ENCODE peak calls at places on chromosomes 12 and 14, in four cellular contexts. One of them, this sample, is unnamed.

GRCh38 chr14:94380225-94381148 is 7.9 kb downstream of the SERPINA1 start:
- DNase-seq in pancreas: no peak
- DNase-seq in left ventricle myocardium inferior: no peak
- DNase-seq in lower lobe of right lung: no peak
- DNase-seq in this sample: no peak

GRCh38 chr12:89427508-89428156 is 75.3 kb upstream of the DUSP6 start:
- DNase-seq in pancreas: no peak
- DNase-seq in left ventricle myocardium inferior: no peak
- DNase-seq in lower lobe of right lung: no peak
- DNase-seq in this sample: no peak

GRCh38 chr12:38956337-38956736 is 50.9 kb upstream of the CPNE8 start:
- DNase-seq in pancreas: no peak
- DNase-seq in left ventricle myocardium inferior: no peak
- DNase-seq in lower lobe of right lung: no peak
- DNase-seq in this sample: no peak

GRCh38 chr12:90677552-90677951 is 277.4 kb downstream of the CCER1 start:
- DNase-seq in pancreas: no peak
- DNase-seq in left ventricle myocardium inferior: no peak
- DNase-seq in lower lobe of right lung: no peak
- DNase-seq in this sample: no peak

GRCh38 chr12:51269174-51270066 is 795 bp downstream of the SMAGP start:
- DNase-seq in pancreas: peak; percentile 74
- DNase-seq in left ventricle myocardium inferior: peak; percentile 27
- DNase-seq in lower lobe of right lung: peak; percentile 81
- DNase-seq in this sample: peak; percentile 49

GRCh38 chr12:22447223-22447622 is 97.1 kb downstream of the C2CD5 start:
- DNase-seq in pancreas: no peak
- DNase-seq in left ventricle myocardium inferior: no peak
- DNase-seq in lower lobe of right lung: no peak
- DNase-seq in this sample: no peak

GRCh38 chr12:50103767-50104321 is at the start of gene GPD1:
- DNase-seq in pancreas: peak; percentile 91
- DNase-seq in left ventricle myocardium inferior: peak; percentile 73
- DNase-seq in lower lobe of right lung: peak; percentile 84
- DNase-seq in this sample: peak; percentile 74

GRCh38 chr14:70893842-70894237 is 13.4 kb upstream of the PCNX1 start:
- DNase-seq in pancreas: no peak
- DNase-seq in left ventricle myocardium inferior: no peak
- DNase-seq in lower lobe of right lung: no peak
- DNase-seq in this sample: no peak

GRCh38 chr14:24816011-24816928 is 182.3 kb upstream of the GZMB start:
- DNase-seq in pancreas: peak; percentile 60
- DNase-seq in left ventricle myocardium inferior: no peak
- DNase-seq in lower lobe of right lung: no peak
- DNase-seq in this sample: no peak

GRCh38 chr14:24857277-24857676 is 192.7 kb downstream of the STXBP6 start:
- DNase-seq in pancreas: no peak
- DNase-seq in left ventricle myocardium inferior: no peak
- DNase-seq in lower lobe of right lung: no peak
- DNase-seq in this sample: no peak

GRCh38 chr12:6193853-6194815 is 6.1 kb upstream of the CD9 start:
- DNase-seq in pancreas: no peak
- DNase-seq in left ventricle myocardium inferior: no peak
- DNase-seq in lower lobe of right lung: peak; percentile 59
- DNase-seq in this sample: no peak

GRCh38 chr14:75430526-75430925 is 2.7 kb downstream of the JDP2 start:
- DNase-seq in pancreas: peak; percentile 53
- DNase-seq in left ventricle myocardium inferior: peak; percentile 38
- DNase-seq in lower lobe of right lung: no peak
- DNase-seq in this sample: peak; percentile 89

GRCh38 chr12:116955382-116956021 is 44.8 kb downstream of the FBXW8 start:
- DNase-seq in pancreas: peak; percentile 55
- DNase-seq in left ventricle myocardium inferior: no peak
- DNase-seq in lower lobe of right lung: peak; percentile 67
- DNase-seq in this sample: no peak

GRCh38 chr12:6507102-6507998 is 13.4 kb downstream of the NCAPD2 start:
- DNase-seq in pancreas: no peak
- DNase-seq in left ventricle myocardium inferior: no peak
- DNase-seq in lower lobe of right lung: no peak
- DNase-seq in this sample: no peak

GRCh38 chr12:105721051-105721825 is 390.7 kb downstream of the C12orf75 start:
- DNase-seq in pancreas: no peak
- DNase-seq in left ventricle myocardium inferior: no peak
- DNase-seq in lower lobe of right lung: no peak
- DNase-seq in this sample: no peak

GRCh38 chr14:32075636-32076277 is 1.3 kb upstream of the ARHGAP5 start:
- DNase-seq in pancreas: peak; percentile 64
- DNase-seq in left ventricle myocardium inferior: peak; percentile 53
- DNase-seq in lower lobe of right lung: peak; percentile 67
- DNase-seq in this sample: no peak

GRCh38 chr12:108582509-108582908 is 15.4 kb downstream of the TMEM119 start:
- DNase-seq in pancreas: no peak
- DNase-seq in left ventricle myocardium inferior: no peak
- DNase-seq in lower lobe of right lung: no peak
- DNase-seq in this sample: no peak
- H3K4me1 ChIP-seq in pancreas: no peaks in the 10 kb centered on the region
- H3K4me1 ChIP-seq in left ventricle myocardium inferior: peaks cover 12% of the 10 kb centered on the region
- H3K4me1 ChIP-seq in lower lobe of right lung: peaks cover 6% of the 10 kb centered on the region
- H3K4me1 ChIP-seq in this sample: no peaks in the 10 kb centered on the region

GRCh38 chr12:102965281-102966155 is 8.0 kb downstream of the ASCL1 start:
- DNase-seq in pancreas: no peak
- DNase-seq in left ventricle myocardium inferior: no peak
- DNase-seq in lower lobe of right lung: no peak
- DNase-seq in this sample: no peak

GRCh38 chr12:102966200-102966941 is 8.9 kb downstream of the ASCL1 start:
- DNase-seq in pancreas: no peak
- DNase-seq in left ventricle myocardium inferior: no peak
- DNase-seq in lower lobe of right lung: no peak
- DNase-seq in this sample: no peak

GRCh38 chr12:102962986-102963385 is 5.5 kb downstream of the ASCL1 start:
- DNase-seq in pancreas: no peak
- DNase-seq in left ventricle myocardium inferior: no peak
- DNase-seq in lower lobe of right lung: no peak
- DNase-seq in this sample: no peak

GRCh38 chr12:102963796-102964195 is 6.3 kb downstream of the ASCL1 start:
- DNase-seq in pancreas: no peak
- DNase-seq in left ventricle myocardium inferior: no peak
- DNase-seq in lower lobe of right lung: no peak
- DNase-seq in this sample: no peak

GRCh38 chr12:102964872-102965271 is 7.4 kb downstream of the ASCL1 start:
- DNase-seq in pancreas: no peak
- DNase-seq in left ventricle myocardium inferior: no peak
- DNase-seq in lower lobe of right lung: peak; percentile 49
- DNase-seq in this sample: no peak
- H3K27me3 ChIP-seq in pancreas: peaks cover 4% of the 10 kb centered on the region
- H3K27me3 ChIP-seq in left ventricle myocardium inferior: peaks cover 99% of the 10 kb centered on the region
- H3K27me3 ChIP-seq in lower lobe of right lung: peaks cover 69% of the 10 kb centered on the region
- H3K27me3 ChIP-seq in this sample: peaks cover 4% of the 10 kb centered on the region

DNA sequence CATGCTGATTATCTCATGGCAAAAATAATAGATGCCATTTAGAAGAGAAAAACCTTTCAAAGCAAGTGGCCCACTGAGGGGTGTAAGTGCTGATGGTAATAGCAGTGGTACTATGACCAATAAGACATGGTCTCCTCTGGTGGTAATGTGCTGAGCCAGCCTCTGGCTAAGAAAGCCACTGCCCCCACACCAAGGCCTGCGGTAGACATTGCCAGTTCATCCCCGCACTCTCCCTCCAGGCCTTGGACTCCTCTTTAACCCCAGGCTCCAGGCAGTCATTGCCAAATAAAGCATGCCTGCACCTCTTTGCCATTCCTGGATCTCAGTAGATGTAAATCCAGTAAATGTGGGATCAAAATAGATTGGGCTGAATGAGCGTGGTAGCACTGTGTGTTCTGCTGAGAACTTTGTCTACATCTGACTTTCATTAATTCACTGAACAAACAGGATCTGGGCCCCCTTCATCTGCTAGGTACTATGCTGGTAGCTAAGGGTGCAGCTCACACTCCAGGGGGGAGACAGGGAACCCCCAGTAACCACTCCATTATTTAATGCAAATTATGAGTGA is 89.4 kb downstream of the BCL11B start:
- DNase-seq in pancreas: no peak
- DNase-seq in left ventricle myocardium inferior: no peak
- DNase-seq in lower lobe of right lung: no peak
- DNase-seq in this sample: no peak
- H3K4me1 ChIP-seq in pancreas: no peaks in the 10 kb centered on the region
- H3K4me1 ChIP-seq in left ventricle myocardium inferior: no peaks in the 10 kb centered on the region
- H3K4me1 ChIP-seq in lower lobe of right lung: peaks cover 5% of the 10 kb centered on the region
- H3K4me1 ChIP-seq in this sample: no peaks in the 10 kb centered on the region

GRCh38 chr14:66174453-66174891 is 311.7 kb upstream of the CCDC196 start:
- DNase-seq in pancreas: no peak
- DNase-seq in left ventricle myocardium inferior: no peak
- DNase-seq in lower lobe of right lung: no peak
- DNase-seq in this sample: peak; percentile 71

DNA sequence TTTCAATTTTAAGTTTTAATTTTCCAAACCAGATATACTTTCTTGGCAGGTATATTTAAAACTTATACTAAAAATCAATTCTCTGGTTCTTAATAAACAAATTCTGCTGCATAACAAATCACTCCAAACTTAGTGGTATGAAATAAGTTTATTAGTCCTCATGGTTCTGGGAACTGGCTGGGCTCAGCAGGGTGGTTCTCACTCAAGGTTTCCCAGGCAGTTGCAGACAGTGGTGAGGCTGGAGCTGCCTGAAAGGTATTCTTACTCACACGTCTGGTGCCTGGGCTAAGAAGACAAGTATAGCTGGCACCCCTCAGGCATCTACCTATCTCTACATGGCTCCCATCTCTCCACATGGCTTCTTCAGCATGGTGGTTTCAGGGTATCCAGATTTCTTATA is 308.2 kb upstream of the CCDC196 start:
- DNase-seq in pancreas: no peak
- DNase-seq in left ventricle myocardium inferior: no peak
- DNase-seq in lower lobe of right lung: no peak
- DNase-seq in this sample: no peak
- H3K27me3 ChIP-seq in pancreas: no peaks in the 10 kb centered on the region
- H3K27me3 ChIP-seq in left ventricle myocardium inferior: no peaks in the 10 kb centered on the region
- H3K27me3 ChIP-seq in lower lobe of right lung: no peaks in the 10 kb centered on the region
- H3K27me3 ChIP-seq in this sample: no peaks in the 10 kb centered on the region

DNA sequence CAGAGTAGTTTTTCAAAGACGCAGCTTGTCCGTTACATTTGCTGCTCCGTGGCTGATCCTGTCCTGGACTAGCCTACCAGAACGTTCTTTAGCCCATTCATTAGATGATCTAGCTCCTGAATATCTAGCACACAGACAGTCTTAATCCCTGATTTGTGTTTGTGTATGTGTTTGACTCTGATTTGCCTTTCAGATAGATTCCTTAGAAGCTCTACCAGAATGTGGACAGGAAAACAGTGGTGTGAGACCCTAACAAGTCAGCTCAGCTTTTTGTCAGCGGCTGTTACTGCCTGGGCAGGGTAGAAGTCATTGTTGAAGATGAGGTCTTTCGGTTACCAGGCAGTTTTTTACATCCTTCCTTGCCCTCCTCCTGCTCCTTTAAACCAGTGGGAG is 60.4 kb downstream of the SAMD4A start:
- DNase-seq in pancreas: no peak
- DNase-seq in left ventricle myocardium inferior: no peak
- DNase-seq in lower lobe of right lung: no peak
- DNase-seq in this sample: no peak
- H3K4me1 ChIP-seq in pancreas: no peaks in the 10 kb centered on the region
- H3K4me1 ChIP-seq in left ventricle myocardium inferior: peaks cover 84% of the 10 kb centered on the region
- H3K4me1 ChIP-seq in lower lobe of right lung: peaks cover 57% of the 10 kb centered on the region
- H3K4me1 ChIP-seq in this sample: peaks cover 8% of the 10 kb centered on the region

GRCh38 chr14:59897757-59898383 is 22.1 kb upstream of the LRRC9 start:
- DNase-seq in pancreas: no peak
- DNase-seq in left ventricle myocardium inferior: no peak
- DNase-seq in lower lobe of right lung: no peak
- DNase-seq in this sample: no peak

GRCh38 chr14:59900536-59900935 is 19.4 kb upstream of the LRRC9 start:
- DNase-seq in pancreas: no peak
- DNase-seq in left ventricle myocardium inferior: no peak
- DNase-seq in lower lobe of right lung: no peak
- DNase-seq in this sample: no peak

GRCh38 chr14:59890676-59891075 is 20.1 kb upstream of the RTN1 start:
- DNase-seq in pancreas: no peak
- DNase-seq in left ventricle myocardium inferior: no peak
- DNase-seq in lower lobe of right lung: no peak
- DNase-seq in this sample: no peak

DNA sequence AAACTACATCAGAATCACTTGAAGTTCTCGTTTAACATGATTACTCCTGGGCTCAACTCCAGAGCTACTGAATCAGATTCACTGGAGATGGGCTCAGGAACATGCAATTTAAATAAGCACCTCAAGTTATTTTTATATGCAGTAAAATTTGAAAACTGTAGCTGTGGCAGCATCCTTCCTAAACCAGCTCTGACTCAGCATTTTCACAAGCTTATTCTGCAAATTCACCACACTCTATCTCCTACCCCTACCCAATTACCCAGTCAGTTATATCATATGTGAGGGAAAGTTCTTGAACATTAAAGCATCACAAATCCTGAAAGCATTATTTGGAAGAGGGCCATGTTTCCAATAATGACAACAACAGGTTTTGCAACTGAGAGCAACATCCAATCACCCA is 24.2 kb upstream of the LRRC9 start:
- DNase-seq in pancreas: no peak
- DNase-seq in left ventricle myocardium inferior: no peak
- DNase-seq in lower lobe of right lung: no peak
- DNase-seq in this sample: no peak
- H3K27me3 ChIP-seq in pancreas: no peaks in the 10 kb centered on the region
- H3K27me3 ChIP-seq in left ventricle myocardium inferior: peaks cover 9% of the 10 kb centered on the region
- H3K27me3 ChIP-seq in lower lobe of right lung: peaks cover 4% of the 10 kb centered on the region
- H3K27me3 ChIP-seq in this sample: no peaks in the 10 kb centered on the region

GRCh38 chr12:124506145-124506831 is 61.1 kb downstream of the NCOR2 start:
- DNase-seq in pancreas: peak; percentile 81
- DNase-seq in left ventricle myocardium inferior: peak; percentile 86
- DNase-seq in lower lobe of right lung: peak; percentile 91
- DNase-seq in this sample: peak; percentile 97
- H3K4me1 ChIP-seq in pancreas: peaks cover 39% of the 10 kb centered on the region
- H3K4me1 ChIP-seq in left ventricle myocardium inferior: peaks cover 96% of the 10 kb centered on the region
- H3K4me1 ChIP-seq in lower lobe of right lung: peaks cover 86% of the 10 kb centered on the region
- H3K4me1 ChIP-seq in this sample: peaks cover 36% of the 10 kb centered on the region

GRCh38 chr12:57611116-57611809 is at the start of gene ARHGEF25:
- DNase-seq in pancreas: peak; percentile 73
- DNase-seq in left ventricle myocardium inferior: peak; percentile 87
- DNase-seq in lower lobe of right lung: no peak
- DNase-seq in this sample: peak; percentile 96

GRCh38 chr12:57610553-57611115 is 601 bp upstream of the ARHGEF25 start:
- DNase-seq in pancreas: peak; percentile 59
- DNase-seq in left ventricle myocardium inferior: peak; percentile 75
- DNase-seq in lower lobe of right lung: no peak
- DNase-seq in this sample: peak; percentile 91

GRCh38 chr12:57607958-57608663 is 3.1 kb upstream of the ARHGEF25 start:
- DNase-seq in pancreas: no peak
- DNase-seq in left ventricle myocardium inferior: no peak
- DNase-seq in lower lobe of right lung: no peak
- DNase-seq in this sample: no peak

GRCh38 chr12:57609781-57610552 is 1.3 kb upstream of the ARHGEF25 start:
- DNase-seq in pancreas: no peak
- DNase-seq in left ventricle myocardium inferior: peak; percentile 56
- DNase-seq in lower lobe of right lung: no peak
- DNase-seq in this sample: peak; percentile 46

GRCh38 chr12:57609091-57609780 is 2.0 kb upstream of the ARHGEF25 start:
- DNase-seq in pancreas: no peak
- DNase-seq in left ventricle myocardium inferior: no peak
- DNase-seq in lower lobe of right lung: no peak
- DNase-seq in this sample: no peak
- H3K27me3 ChIP-seq in pancreas: no peaks in the 10 kb centered on the region
- H3K27me3 ChIP-seq in left ventricle myocardium inferior: peaks cover 4% of the 10 kb centered on the region
- H3K27me3 ChIP-seq in lower lobe of right lung: peaks cover 22% of the 10 kb centered on the region
- H3K27me3 ChIP-seq in this sample: no peaks in the 10 kb centered on the region

GRCh38 chr14:69667938-69668336 is 56.5 kb downstream of the SUSD6 start:
- DNase-seq in pancreas: no peak
- DNase-seq in left ventricle myocardium inferior: no peak
- DNase-seq in lower lobe of right lung: no peak
- DNase-seq in this sample: no peak
- H3K4me1 ChIP-seq in pancreas: peaks cover 29% of the 10 kb centered on the region
- H3K4me1 ChIP-seq in left ventricle myocardium inferior: peaks cover 98% of the 10 kb centered on the region
- H3K4me1 ChIP-seq in lower lobe of right lung: peaks cover 96% of the 10 kb centered on the region
- H3K4me1 ChIP-seq in this sample: peaks cover 52% of the 10 kb centered on the region

This sample was measured in right cardiac atrium.